ENCODE peak calls at places on chromosomes 11 and 22, in six cellular contexts. P, S, N, A, H and L are unnamed samples.

GRCh38 chr22:21989049-21989448 is 6.5 kb upstream of the TOP3B start:
- DNase-seq in P (no peak), S (no peak), N (no peak), A (no peak), H (no peak), L (no peak)

GRCh38 chr22:46057206-46057605 is 80.2 kb upstream of the WNT7B start:
- DNase-seq in P (no peak), S (no peak), N (no peak), A (no peak), H (no peak), L (peak)

GRCh38 chr11:68541983-68542382 is 81.4 kb downstream of the PPP6R3 start:
- DNase-seq in P (no peak), S (no peak), N (no peak), A (no peak), H (no peak), L (no peak)

GRCh38 chr11:63920870-63921417 is 4.0 kb upstream of the RCOR2 start:
- DNase-seq in P (no peak), S (peak), N (no peak), A (no peak), H (no peak), L (no peak)

GRCh38 chr11:79067355-79067685 is 373.5 kb downstream of the TENM4 start:
- DNase-seq in P (no peak), S (no peak), N (no peak), A (no peak), H (no peak), L (no peak)

GRCh38 chr22:30041475-30041874 is 38.8 kb upstream of the HORMAD2 start:
- DNase-seq in P (no peak), S (no peak), N (no peak), A (no peak), H (no peak), L (no peak)

GRCh38 chr11:94537051-94537600 is 6.6 kb upstream of the FUT4 start:
- DNase-seq in P (no peak), S (no peak), N (no peak), A (no peak), H (no peak), L (no peak)

GRCh38 chr22:17910561-17911311 is 113.6 kb downstream of the MICAL3 start:
- DNase-seq in P (peak), S (peak), N (no peak), A (peak), H (no peak), L (peak)

GRCh38 chr22:42279425-42280020 is 9.1 kb upstream of the TCF20 start:
- DNase-seq in P (peak), S (no peak), N (no peak), A (no peak), H (no peak), L (peak)

GRCh38 chr11:131463609-131464008 is 93.2 kb downstream of the NTM start:
- DNase-seq in P (no peak), S (no peak), N (no peak), A (no peak), H (no peak), L (no peak)

GRCh38 chr11:64859542-64860414 is 15.3 kb upstream of the CDC42BPG start:
- DNase-seq in P (no peak), S (no peak), N (peak), A (no peak), H (peak), L (peak)

GRCh38 chr22:30336752-30337460 is 10.2 kb upstream of the TBC1D10A start:
- DNase-seq in P (no peak), S (peak), N (no peak), A (no peak), H (no peak), L (no peak)

GRCh38 chr11:10484461-10485180 is 29.6 kb downstream of the AMPD3 start:
- DNase-seq in P (no peak), S (no peak), N (no peak), A (no peak), H (no peak), L (no peak)

GRCh38 chr11:77091146-77091940 is 11.3 kb upstream of the OMP start:
- DNase-seq in P (no peak), S (peak), N (peak), A (peak), H (peak), L (peak)

GRCh38 chr11:84795698-84796097 is 831.4 kb downstream of the DLG2 start:
- DNase-seq in P (peak), S (no peak), N (no peak), A (no peak), H (no peak), L (peak)

GRCh38 chr22:19124377-19124776 is 2.2 kb upstream of the DGCR2 start:
- DNase-seq in P (no peak), S (no peak), N (no peak), A (no peak), H (no peak), L (peak)

GRCh38 chr22:21947040-21948014 is 5.3 kb downstream of the PPM1F start:
- DNase-seq in P (no peak), S (no peak), N (no peak), A (no peak), H (no peak), L (peak)

GRCh38 chr11:70490208-70490607 is 91.9 kb downstream of the CTTN start:
- DNase-seq in P (no peak), S (peak), N (no peak), A (no peak), H (no peak), L (peak)

GRCh38 chr11:59559886-59560285 is 48.5 kb downstream of the OR4D9 start:
- DNase-seq in P (no peak), S (no peak), N (no peak), A (no peak), H (no peak), L (no peak)

GRCh38 chr11:6200975-6201374 is 2.0 kb downstream of the OR52W1 start:
- DNase-seq in P (peak), S (peak), N (no peak), A (peak), H (no peak), L (peak)

GRCh38 chr11:69873166-69874077 is 54.2 kb upstream of the FGF3 start:
- DNase-seq in P (no peak), S (no peak), N (no peak), A (no peak), H (no peak), L (peak)

GRCh38 chr11:46617451-46618314 is at the start of gene ATG13:
- DNase-seq in P (peak), S (peak), N (peak), A (peak), H (peak), L (peak)